ENCODE peak calls at places on chromosomes 7 and 10, in eight cellular contexts. T is AG04450; G is glutamatergic neuron; S is coronary artery; B is omental fat pad; J is IMR-90; H is lower lobe of right lung; Q is CD4-positive, alpha-beta T cell. C is an unnamed sample.

GRCh38 chr7:139094030-139094429 is 15.5 kb downstream of the ZC3HAV1 start:
- DNase-seq in T (no peak), G (no peak), S (no peak), B (no peak), J (no peak), H (no peak), Q (no peak), C (no peak)

GRCh38 chr7:76224695-76225094 is 23.0 kb downstream of the SRRM3 start:
- DNase-seq in T (no peak), G (no peak), S (no peak), B (no peak), J (no peak), H (no peak), Q (no peak), C (no peak)

GRCh38 chr7:71846160-71846559 is 566.0 kb downstream of the CALN1 start:
- DNase-seq in T (no peak), G (no peak), S (no peak), B (no peak), J (no peak), H (no peak), Q (no peak), C (peak)

GRCh38 chr7:135321556-135321955 is 87.9 kb downstream of the STRA8 start:
- DNase-seq in T (no peak), G (no peak), S (no peak), B (no peak), J (peak), H (no peak), Q (no peak), C (no peak)

GRCh38 chr10:123798856-123799255 is 92.8 kb downstream of the CPXM2 start:
- DNase-seq in T (no peak), G (no peak), S (peak), B (no peak), J (no peak), H (no peak), Q (no peak), C (no peak)

GRCh38 chr7:79459381-79459780 is 5.9 kb upstream of the MAGI2 start:
- DNase-seq in T (no peak), G (no peak), S (no peak), B (no peak), J (peak), H (no peak), Q (no peak), C (no peak)

GRCh38 chr10:67883710-67884312 is 645 bp upstream of the SIRT1 start:
- DNase-seq in T (no peak), G (no peak), S (no peak), B (no peak), J (no peak), H (no peak), Q (no peak), C (no peak)

GRCh38 chr10:100968037-100968736 is 1.1 kb upstream of the SEMA4G start:
- DNase-seq in T (no peak), G (no peak), S (no peak), B (no peak), J (no peak), H (no peak), Q (no peak), C (no peak)

GRCh38 chr7:3835102-3835501 is 534.0 kb downstream of the SDK1 start:
- DNase-seq in T (no peak), G (no peak), S (no peak), B (no peak), J (no peak), H (no peak), Q (no peak), C (no peak)

GRCh38 chr10:11242443-11243386 is 225.0 kb downstream of the CELF2 start:
- DNase-seq in T (peak), G (peak), S (no peak), B (no peak), J (peak), H (no peak), Q (no peak), C (no peak)

GRCh38 chr10:79065853-79066252 is 2.9 kb upstream of the ZMIZ1 start:
- DNase-seq in T (no peak), G (no peak), S (no peak), B (no peak), J (no peak), H (peak), Q (no peak), C (no peak)

GRCh38 chr10:55400075-55400474 is 599.0 kb upstream of the PCDH15 start:
- DNase-seq in T (no peak), G (no peak), S (no peak), B (no peak), J (no peak), H (no peak), Q (no peak), C (no peak)

GRCh38 chr7:47100815-47101435 is 481.0 kb downstream of the TNS3 start:
- DNase-seq in T (no peak), G (peak), S (no peak), B (no peak), J (peak), H (peak), Q (no peak), C (peak)

GRCh38 chr10:11654659-11655058 is 43.2 kb upstream of the USP6NL start:
- DNase-seq in T (no peak), G (no peak), S (no peak), B (no peak), J (no peak), H (no peak), Q (no peak), C (no peak)

GRCh38 chr10:31928531-31929259 is at the start of gene ARHGAP12:
- DNase-seq in T (peak), G (peak), S (peak), B (peak), J (peak), H (peak), Q (peak), C (peak)

GRCh38 chr7:80127412-80128150 is 7.0 kb upstream of the GNAI1 start:
- DNase-seq in T (no peak), G (no peak), S (no peak), B (no peak), J (no peak), H (no peak), Q (no peak), C (no peak)

GRCh38 chr10:24462340-24462739 is 253.4 kb downstream of the KIAA1217 start:
- DNase-seq in T (no peak), G (no peak), S (no peak), B (no peak), J (no peak), H (no peak), Q (no peak), C (no peak)

GRCh38 chr10:10870523-10871241 is 147.0 kb upstream of the CELF2 start:
- DNase-seq in T (no peak), G (peak), S (no peak), B (no peak), J (no peak), H (no peak), Q (no peak), C (peak)

GRCh38 chr7:37371755-37372154 is 76.9 kb downstream of the ELMO1 start:
- DNase-seq in T (no peak), G (no peak), S (no peak), B (no peak), J (no peak), H (no peak), Q (no peak), C (no peak)

GRCh38 chr10:48332871-48333216 is 26.4 kb downstream of the MAPK8 start:
- DNase-seq in T (no peak), G (no peak), S (no peak), B (no peak), J (no peak), H (no peak), Q (no peak), C (no peak)

GRCh38 chr7:69076566-69076965 is 521.7 kb upstream of the AUTS2 start:
- DNase-seq in T (no peak), G (no peak), S (no peak), B (no peak), J (no peak), H (no peak), Q (no peak), C (no peak)

GRCh38 chr7:23467731-23468720 is 2.3 kb downstream of the IGF2BP3 start:
- DNase-seq in T (no peak), G (peak), S (no peak), B (no peak), J (peak), H (no peak), Q (no peak), C (peak)

GRCh38 chr10:87692956-87693484 is 33.3 kb downstream of the PAPSS2 start:
- DNase-seq in T (no peak), G (no peak), S (no peak), B (no peak), J (no peak), H (no peak), Q (no peak), C (no peak)

GRCh38 chr10:62106929-62107519 is 161.6 kb downstream of the RTKN2 start:
- DNase-seq in T (no peak), G (no peak), S (no peak), B (no peak), J (no peak), H (no peak), Q (no peak), C (no peak)

GRCh38 chr7:90594791-90595317 is 1.3 kb upstream of the CDK14 start:
- DNase-seq in T (no peak), G (peak), S (peak), B (no peak), J (peak), H (no peak), Q (no peak), C (no peak)

GRCh38 chr10:14592566-14592965 is 182.1 kb downstream of the FAM107B start:
- DNase-seq in T (no peak), G (no peak), S (no peak), B (no peak), J (no peak), H (no peak), Q (no peak), C (no peak)

GRCh38 chr10:46549171-46550075 is 7.0 kb downstream of the GPRIN2 start:
- DNase-seq in T (no peak), G (no peak), S (peak), B (peak), J (no peak), H (peak), Q (peak), C (no peak)

GRCh38 chr7:92988051-92988450 is 129.7 kb downstream of the SAMD9 start:
- DNase-seq in T (no peak), G (no peak), S (no peak), B (no peak), J (peak), H (no peak), Q (no peak), C (no peak)

GRCh38 chr10:28722065-28722803 is 44.9 kb downstream of the BAMBI start:
- DNase-seq in T (peak), G (peak), S (peak), B (no peak), J (peak), H (peak), Q (no peak), C (peak)

GRCh38 chr7:26153823-26154783 is 2.1 kb downstream of the NFE2L3 start:
- DNase-seq in T (no peak), G (no peak), S (no peak), B (no peak), J (peak), H (no peak), Q (no peak), C (no peak)

GRCh38 chr7:131648491-131648890 is 92.1 kb upstream of the PODXL start:
- DNase-seq in T (no peak), G (no peak), S (no peak), B (no peak), J (no peak), H (no peak), Q (no peak), C (no peak)

GRCh38 chr10:97302088-97302791 is 9.8 kb upstream of the ARHGAP19 start:
- DNase-seq in T (no peak), G (no peak), S (no peak), B (no peak), J (no peak), H (no peak), Q (no peak), C (no peak)

GRCh38 chr7:102916881-102917280 is 4.1 kb downstream of the LRRC17 start:
- DNase-seq in T (no peak), G (no peak), S (no peak), B (no peak), J (peak), H (no peak), Q (no peak), C (no peak)

GRCh38 chr10:76040107-76040829 is 608.8 kb downstream of the LRMDA start:
- DNase-seq in T (no peak), G (no peak), S (no peak), B (no peak), J (no peak), H (no peak), Q (no peak), C (no peak)
- TF ChIP-seq CTCF in T (no peak), G (peak), S (no peak), B (no peak), J (no peak), H (no peak), Q (no peak), C (peak)

DNA sequence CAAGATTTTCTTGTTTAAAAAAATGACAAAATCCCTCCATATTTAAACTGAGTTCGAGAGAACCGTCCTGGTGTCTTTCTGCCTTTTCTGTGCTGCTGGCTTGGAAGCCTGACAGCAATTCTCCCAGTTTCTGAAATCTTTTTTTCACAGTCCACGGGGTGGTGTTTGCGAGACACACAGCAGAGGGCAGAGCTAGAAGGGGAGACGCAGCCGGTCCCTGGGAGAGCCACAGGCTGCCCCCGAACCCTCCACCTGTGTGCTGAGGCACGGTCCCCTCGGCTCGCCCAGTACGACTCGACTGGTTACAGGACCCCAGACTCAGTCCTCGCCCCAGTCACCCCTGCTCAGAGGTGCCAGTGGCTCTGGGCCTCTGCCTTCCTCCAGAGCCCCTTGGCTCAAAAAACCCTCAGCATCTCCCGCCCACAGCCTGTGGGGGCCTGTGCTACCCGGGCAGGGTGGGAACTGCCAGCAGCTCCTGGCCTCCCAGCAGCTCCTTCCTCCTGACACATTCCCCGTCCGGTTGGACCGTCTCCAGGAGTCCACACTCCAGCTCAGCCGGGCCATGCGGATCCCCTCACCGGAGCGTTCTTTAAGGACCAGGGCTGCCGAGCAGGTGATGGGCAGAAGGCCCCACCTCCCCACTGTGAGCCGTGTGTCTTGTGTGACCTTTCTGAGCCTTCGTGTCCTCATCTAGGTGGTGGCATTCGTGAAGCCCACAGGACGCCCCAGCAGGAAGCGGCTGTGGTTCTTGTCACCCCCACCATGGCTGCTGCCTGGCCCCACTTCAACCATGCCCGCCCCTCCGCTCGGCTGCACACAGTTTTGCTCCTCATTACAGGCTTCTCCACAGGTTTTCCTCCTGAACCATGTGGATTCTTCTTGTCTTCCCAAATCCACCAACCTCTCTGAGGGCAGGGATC is 52.3 kb upstream of the EN2 start:
- DNase-seq in T (no peak), G (peak), S (no peak), B (no peak), J (no peak), H (no peak), Q (no peak), C (no peak)
- TF ChIP-seq CTCF in T (no peak), G (no peak), S (no peak), B (no peak), J (no peak), H (no peak), Q (no peak), C (peak)

GRCh38 chr7:42186181-42186580 is 50.8 kb downstream of the GLI3 start:
- DNase-seq in T (no peak), G (peak), S (no peak), B (no peak), J (no peak), H (no peak), Q (no peak), C (peak)
- TF ChIP-seq CTCF in T (peak), G (peak), S (no peak), B (no peak), J (peak), H (peak), Q (no peak), C (peak)

DNA sequence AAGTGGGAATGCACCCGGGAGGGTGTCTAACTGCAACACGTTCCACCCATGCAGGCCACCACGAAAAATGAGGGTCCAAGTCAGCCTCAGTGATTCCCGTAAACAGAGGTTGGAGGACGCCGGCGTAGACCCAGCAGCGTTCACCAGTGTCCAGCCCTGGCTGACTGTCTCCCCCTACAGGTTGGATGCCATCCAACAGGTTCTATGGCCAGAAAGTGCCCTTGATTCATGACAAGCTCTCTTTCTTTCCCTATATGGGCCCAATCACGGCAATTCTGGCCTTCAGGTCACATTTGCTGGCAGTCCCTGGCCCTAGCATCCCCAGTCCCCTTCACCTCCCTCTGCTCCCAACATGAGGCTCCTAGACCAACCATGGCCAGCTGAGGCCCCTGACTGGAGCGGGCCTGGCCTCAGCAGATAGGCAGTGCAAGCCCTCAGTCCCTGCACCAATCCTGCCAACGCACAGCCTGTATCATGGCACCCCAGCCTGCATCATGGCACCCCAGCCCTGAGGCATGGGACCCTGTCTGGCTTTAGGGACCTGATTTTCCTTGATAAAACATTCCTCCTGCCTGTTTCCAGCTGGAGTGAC is 227.4 kb downstream of the GRID1 start:
- DNase-seq in T (no peak), G (peak), S (no peak), B (no peak), J (no peak), H (no peak), Q (no peak), C (peak)
- TF ChIP-seq CTCF in T (no peak), G (peak), S (no peak), B (no peak), J (no peak), H (peak), Q (no peak), C (peak)

C was measured in neural crest cell.